ENCODE peak calls at places on chromosomes 4 and X, in five cellular contexts. M, N, Y, J and C are unnamed samples.

GRCh38 chr4:15677507-15677988 is 4.1 kb upstream of the FAM200B start:
- DNase-seq in Y (no peak), J (no peak), M (no peak), N (no peak), C (peak; percentile 48)

GRCh38 chrX:73448379-73448778 is 1.5 kb downstream of the CDX4 start:
- DNase-seq in J (no peak), Y (no peak), N (no peak), M (no peak), C (peak; percentile 1)

GRCh38 chr4:107500551-107500950 is 219.5 kb downstream of the PAPSS1 start:
- DNase-seq in M (no peak), N (no peak), J (no peak), Y (no peak), C (no peak)

GRCh38 chrX:124406294-124407013 is 60.1 kb downstream of the SH2D1A start:
- DNase-seq in M (peak; percentile 17), N (peak; percentile 11), J (peak; percentile 30), Y (no peak), C (peak; percentile 83)

GRCh38 chr4:4481394-4482000 is 60.4 kb downstream of the STX18 start:
- DNase-seq in J (no peak), N (no peak), M (no peak), Y (no peak), C (no peak)

GRCh38 chr4:25441519-25442117 is 64.6 kb downstream of the ANAPC4 start:
- DNase-seq in N (peak; percentile 33), Y (no peak), J (peak; percentile 52), M (peak; percentile 11), C (peak; percentile 75)

GRCh38 chr4:57148831-57149230 is 38.6 kb upstream of the IGFBP7 start:
- DNase-seq in N (no peak), Y (no peak), J (no peak), M (no peak), C (peak; percentile 90)

GRCh38 chr4:86935833-86936721 is 1.3 kb downstream of the AFF1 start:
- DNase-seq in Y (peak; percentile 42), M (peak; percentile 69), N (no peak), J (peak; percentile 75), C (peak; percentile 80)

GRCh38 chr4:155005395-155006087 is 202.9 kb upstream of the NPY2R start:
- DNase-seq in J (no peak), Y (no peak), N (no peak), M (no peak), C (peak; percentile 54)

GRCh38 chrX:42531431-42531830 is 246.5 kb downstream of the PPP1R2C start:
- DNase-seq in J (no peak), Y (no peak), N (no peak), M (no peak), C (no peak)

GRCh38 chrX:80550722-80551121 is 130.5 kb downstream of the TENT5D start:
- DNase-seq in N (peak; percentile 11), M (no peak), J (no peak), Y (no peak), C (peak; percentile 0)

GRCh38 chr4:152094851-152095700 is 334.3 kb upstream of the GATB start:
- DNase-seq in N (no peak), M (no peak), J (no peak), Y (no peak), C (peak; percentile 78)

GRCh38 chr4:110865611-110866254 is 242.9 kb upstream of the PITX2 start:
- DNase-seq in J (no peak), Y (no peak), M (peak; percentile 77), N (no peak), C (peak; percentile 59)

GRCh38 chr4:166252487-166253402 is 379.7 kb downstream of the TLL1 start:
- DNase-seq in N (peak; percentile 1), M (peak; percentile 3), J (no peak), Y (no peak), C (peak; percentile 20)